ENCODE peak calls at places on chromosomes 11 and 22, in ten cellular contexts. L is iPS DF 6.9; N is GM23248; U is ovary; Z is endodermal cell; X is breast epithelium; H is cardiac muscle cell; J is spleen; E is effector memory CD4-positive, alpha-beta T cell; Y is HCT116. R is an unnamed sample. For H3K4me1 and H3K36me3, the result is how much of the 10 kb centered on the place peaks cover.

GRCh38 chr22:28907311-28908008 is 24.1 kb downstream of the ZNRF3 start:
- DNase-seq in Z (no peak), Y (no peak), U (no peak), H (no peak), J (no peak), L (no peak), N (no peak), X (no peak), E (no peak), R (no peak)

GRCh38 chr11:3925513-3925912 is 70.0 kb downstream of the STIM1 start:
- DNase-seq in Y (no peak), X (no peak), N (no peak), H (no peak), U (no peak), Z (no peak), E (no peak), L (no peak), J (no peak), R (no peak)

GRCh38 chr22:44536411-44536810 is 38.4 kb upstream of the RTL6 start:
- DNase-seq in X (no peak), Z (peak), E (no peak), U (no peak), L (no peak), Y (no peak), J (no peak), H (no peak), N (peak), R (no peak)

GRCh38 chr11:119318240-119319135 is 1.6 kb upstream of the MCAM start:
- DNase-seq in Z (peak), E (peak), U (no peak), H (peak), N (peak), J (no peak), X (no peak), L (no peak), Y (no peak), R (no peak)

GRCh38 chr11:60195923-60196368 is 13.1 kb upstream of the MS4A6A start:
- DNase-seq in H (peak), J (no peak), N (no peak), Y (no peak), Z (no peak), E (no peak), U (no peak), X (no peak), L (no peak), R (no peak)

GRCh38 chr22:30196141-30196866 is 50.3 kb downstream of the LIF start:
- DNase-seq in E (no peak), Y (peak), U (peak), N (peak), J (peak), X (peak), H (peak), Z (peak), L (peak), R (peak)

GRCh38 chr22:48334971-48335370 is 1492.7 kb downstream of the BRD1 start:
- DNase-seq in Z (no peak), H (no peak), J (no peak), X (no peak), Y (no peak), U (no peak), E (no peak), L (no peak), N (no peak), R (peak)

GRCh38 chr22:42966389-42966998 is 48.5 kb downstream of the PACSIN2 start:
- DNase-seq in H (no peak), Z (no peak), U (no peak), X (no peak), E (no peak), N (peak), Y (no peak), L (no peak), J (no peak), R (no peak)

GRCh38 chr11:19398772-19399542 is 158.2 kb upstream of the E2F8 start:
- DNase-seq in U (peak), Y (no peak), H (peak), L (no peak), J (no peak), X (no peak), E (no peak), Z (peak), N (peak), R (no peak)

GRCh38 chr22:39534591-39535301 is 2.2 kb upstream of the RPS19BP1 start:
- DNase-seq in U (peak), L (no peak), J (peak), N (peak), Z (peak), X (peak), E (peak), Y (no peak), H (peak), R (no peak)

GRCh38 chr11:19953909-19954308 is 206.4 kb downstream of the DBX1 start:
- DNase-seq in U (no peak), X (no peak), Z (peak), E (no peak), H (peak), L (no peak), N (peak), J (no peak), Y (peak), R (no peak)

GRCh38 chr22:49350441-49351121 is 477.1 kb downstream of the BRD1 start:
- DNase-seq in Y (no peak), L (no peak), X (peak), H (no peak), N (no peak), Z (peak), E (no peak), J (peak), U (no peak), R (no peak)

GRCh38 chr11:124538019-124538418 is 5.4 kb downstream of the OR8B12 start:
- DNase-seq in U (no peak), H (peak), L (no peak), N (peak), Z (no peak), X (no peak), Y (no peak), E (no peak), J (no peak), R (no peak)

GRCh38 chr22:42065408-42066132 is 5.0 kb downstream of the NAGA start:
- DNase-seq in H (no peak), E (no peak), X (no peak), J (peak), Y (no peak), L (no peak), Z (peak), U (no peak), N (no peak), R (no peak)

GRCh38 chr11:75611823-75612222 is 49.8 kb downstream of the SERPINH1 start:
- DNase-seq in L (no peak), N (no peak), E (no peak), U (no peak), J (no peak), Y (no peak), Z (no peak), H (no peak), X (no peak), R (no peak)

GRCh38 chr11:21465920-21466319 is 727.0 kb upstream of the ANO5 start:
- DNase-seq in Y (no peak), U (no peak), E (no peak), L (no peak), Z (no peak), N (no peak), J (no peak), X (no peak), H (no peak), R (no peak)

GRCh38 chr22:43200031-43200430 is 13.1 kb upstream of the TTLL12 start:
- DNase-seq in N (no peak), L (no peak), J (no peak), X (no peak), U (no peak), Y (no peak), H (no peak), Z (no peak), E (no peak), R (no peak)

GRCh38 chr22:47173535-47174021 is 411.1 kb downstream of the TBC1D22A start:
- DNase-seq in U (peak), E (no peak), J (peak), L (no peak), Y (no peak), X (peak), Z (peak), H (no peak), N (no peak), R (no peak)

GRCh38 chr22:36237462-36238347 is 1.6 kb downstream of the APOL2 start:
- DNase-seq in N (peak), X (no peak), Z (no peak), U (no peak), H (peak), Y (no peak), J (no peak), L (no peak), E (no peak), R (no peak)

GRCh38 chr11:44381261-44381660 is 71.3 kb upstream of the ALX4 start:
- DNase-seq in Y (no peak), L (no peak), N (no peak), X (no peak), H (no peak), U (no peak), E (no peak), Z (no peak), J (no peak), R (no peak)

GRCh38 chr22:41425704-41426365 is 20.8 kb downstream of the TOB2 start:
- DNase-seq in E (no peak), X (no peak), H (no peak), Z (peak), Y (no peak), J (no peak), L (no peak), U (no peak), N (no peak), R (no peak)

GRCh38 chr11:88508808-88509581 is 171.5 kb upstream of the CTSC start:
- DNase-seq in X (no peak), N (peak), J (peak), L (no peak), U (no peak), H (peak), Y (no peak), Z (peak), E (no peak), R (peak)

GRCh38 chr11:106017088-106017487 is 5.0 kb downstream of the MSANTD4 start:
- DNase-seq in J (no peak), Z (no peak), L (no peak), E (no peak), Y (no peak), H (no peak), N (no peak), X (no peak), U (no peak), R (no peak)

GRCh38 chr11:82864268-82864667 is 36.0 kb downstream of the PRCP start:
- DNase-seq in H (peak), Y (peak), N (peak), E (no peak), U (peak), X (no peak), L (no peak), Z (peak), J (peak), R (no peak)

GRCh38 chr11:72812968-72813739 is 1.1 kb upstream of the ATG16L2 start:
- DNase-seq in E (peak), X (no peak), Z (peak), N (peak), L (no peak), J (peak), U (peak), H (peak), Y (peak), R (no peak)

GRCh38 chr11:94910779-94911178 is 62.6 kb downstream of the CWC15 start:
- DNase-seq in N (peak), L (no peak), Y (no peak), X (no peak), Z (no peak), H (peak), J (no peak), U (no peak), E (no peak), R (no peak)

GRCh38 chr11:93718057-93718563 is 23.2 kb downstream of the TAF1D start:
- DNase-seq in E (no peak), U (no peak), L (no peak), H (no peak), J (no peak), Y (no peak), N (no peak), X (no peak), Z (no peak), R (no peak)

GRCh38 chr11:122202951-122203456 is 87.0 kb upstream of the BLID start:
- DNase-seq in X (peak), H (peak), J (peak), N (peak), E (no peak), Z (peak), U (peak), Y (peak), L (no peak), R (peak)

GRCh38 chr11:107587306-107587979 is 3.5 kb upstream of the ELMOD1 start:
- DNase-seq in L (no peak), J (no peak), E (no peak), Y (no peak), Z (no peak), H (peak), N (peak), X (no peak), U (no peak), R (no peak)

GRCh38 chr11:43359432-43359818 is 705 bp downstream of the TTC17 start:
- DNase-seq in J (no peak), H (peak), L (no peak), X (no peak), U (no peak), N (peak), Y (no peak), E (no peak), Z (no peak), R (no peak)

GRCh38 chr11:120751550-120751949 is 240.0 kb downstream of the GRIK4 start:
- DNase-seq in Y (no peak), U (no peak), J (no peak), H (no peak), N (no peak), Z (no peak), E (no peak), L (no peak), X (no peak), R (no peak)

GRCh38 chr11:126465573-126466287 is 110.2 kb downstream of the ST3GAL4 start:
- DNase-seq in N (peak), J (peak), X (no peak), L (no peak), H (no peak), U (no peak), Z (no peak), E (no peak), Y (no peak), R (no peak)

GRCh38 chr11:74470526-74470925 is 3.2 kb upstream of the KCNE3 start:
- DNase-seq in X (no peak), L (no peak), U (no peak), Y (no peak), E (no peak), N (no peak), Z (no peak), J (no peak), H (no peak), R (no peak)

GRCh38 chr11:108970221-108970991 is 305.5 kb downstream of the DDX10 start:
- DNase-seq in E (no peak), J (no peak), Z (no peak), X (no peak), L (no peak), U (no peak), H (peak), N (peak), Y (no peak), R (no peak)

GRCh38 chr22:26479792-26480610 is 3.6 kb downstream of the HPS4 start:
- DNase-seq in L (no peak), Y (no peak), E (no peak), J (no peak), H (no peak), Z (no peak), N (no peak), X (no peak), U (no peak), R (no peak)

GRCh38 chr22:26481694-26482093 is 1.9 kb downstream of the HPS4 start:
- DNase-seq in X (no peak), H (no peak), Z (no peak), Y (no peak), U (no peak), N (no peak), E (no peak), J (no peak), L (no peak), R (no peak)

GRCh38 chr22:26482171-26482570 is 1.4 kb downstream of the HPS4 start:
- DNase-seq in Y (no peak), N (no peak), U (no peak), L (no peak), X (no peak), H (no peak), E (no peak), Z (no peak), J (no peak), R (no peak)

GRCh38 chr22:26480611-26480932 is 3.0 kb downstream of the HPS4 start:
- DNase-seq in X (no peak), L (no peak), J (no peak), Z (no peak), H (no peak), Y (no peak), U (no peak), E (no peak), N (no peak), R (no peak)

GRCh38 chr22:26481112-26481693 is 2.4 kb downstream of the HPS4 start:
- DNase-seq in N (no peak), Z (no peak), U (no peak), E (no peak), Y (no peak), X (no peak), J (no peak), H (no peak), L (no peak), R (no peak)
- H3K4me1 ChIP-seq in N (under half), Z (under half), U (under half), E (under half), Y (under half), X (under half), J (half or more), H (under half), L (under half), R (under half)

GRCh38 chr11:85661972-85662664 is 2.8 kb downstream of the CREBZF start:
- DNase-seq in Z (no peak), U (no peak), N (peak), X (no peak), Y (no peak), H (peak), J (no peak), E (no peak), L (no peak), R (no peak)
- H3K36me3 ChIP-seq in Z (half or more), U (under half), N (under half), X (under half), Y (under half), H (under half), J (under half), E (under half), L (under half), R (half or more)

DNA sequence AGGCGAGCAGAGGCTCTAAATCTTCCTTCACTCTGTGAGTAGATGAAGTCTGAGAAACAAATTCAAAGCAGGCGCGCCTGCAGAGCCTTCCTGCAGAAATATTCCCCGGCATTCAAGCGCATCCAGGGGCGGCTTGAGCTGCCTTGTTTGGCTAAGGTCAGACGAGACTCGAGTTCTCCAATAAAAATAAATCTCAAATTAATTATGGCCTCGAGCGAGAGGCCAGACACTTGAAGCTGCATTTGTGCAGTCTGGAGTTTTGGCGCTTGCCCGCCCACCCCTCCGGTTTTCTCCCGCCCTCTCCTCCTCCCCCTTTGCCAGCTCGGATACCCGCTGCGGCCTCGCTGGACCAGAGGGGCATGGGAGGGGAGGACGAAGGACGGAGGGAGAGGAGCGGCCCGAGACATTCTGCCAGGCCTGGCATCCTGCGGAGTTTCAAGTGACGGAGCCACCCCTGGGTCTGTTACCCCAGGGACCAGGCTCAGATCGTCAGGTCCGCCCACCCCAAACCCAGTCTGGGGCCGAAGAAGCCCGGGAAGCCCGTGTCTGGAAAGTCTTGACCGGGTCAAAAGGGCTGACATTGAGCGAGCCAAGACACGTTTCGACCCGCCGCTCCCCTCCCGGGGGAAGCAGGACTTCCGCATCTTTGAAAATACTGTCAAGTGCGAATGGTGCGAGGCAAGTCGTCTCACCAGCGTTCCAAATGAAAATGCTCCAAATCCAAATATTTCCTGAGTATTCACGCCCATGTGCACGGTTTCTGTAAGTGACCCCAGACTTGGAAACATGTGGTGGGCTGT is 3.7 kb upstream of the FLI1 start:
- DNase-seq in H (peak), U (no peak), Y (no peak), N (peak), X (no peak), Z (peak), E (no peak), L (no peak), J (peak), R (no peak)
- H3K27ac ChIP-seq in H (no peak), U (no peak), Y (no peak), N (no peak), X (peak), Z (no peak), E (no peak), L (no peak), J (peak), R (no peak)

DNA sequence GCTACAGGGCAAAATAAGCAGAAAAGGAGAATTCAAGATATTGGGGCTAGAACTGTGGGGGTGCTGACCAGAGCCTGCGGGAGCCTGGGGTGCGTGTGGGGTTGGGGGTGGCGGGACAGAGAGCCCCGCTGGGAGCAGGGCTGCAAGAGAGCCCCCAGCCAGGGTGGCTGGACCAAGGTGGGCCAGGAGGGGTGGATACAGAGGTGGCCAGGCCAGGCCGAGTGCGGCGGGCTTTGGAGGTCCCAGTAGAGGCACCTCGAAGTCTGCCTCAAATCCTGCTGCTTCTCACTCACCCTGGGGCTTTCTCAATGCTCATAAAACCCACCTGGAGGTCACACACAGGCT is 16.9 kb upstream of the MUC5B start:
- DNase-seq in N (no peak), L (no peak), U (no peak), H (no peak), X (peak), E (no peak), Y (no peak), Z (no peak), J (peak), R (peak)
- H3K4me1 ChIP-seq in N (under half), L (under half), U (under half), H (under half), X (under half), E (under half), Y (under half), Z (under half), J (under half), R (under half)

DNA sequence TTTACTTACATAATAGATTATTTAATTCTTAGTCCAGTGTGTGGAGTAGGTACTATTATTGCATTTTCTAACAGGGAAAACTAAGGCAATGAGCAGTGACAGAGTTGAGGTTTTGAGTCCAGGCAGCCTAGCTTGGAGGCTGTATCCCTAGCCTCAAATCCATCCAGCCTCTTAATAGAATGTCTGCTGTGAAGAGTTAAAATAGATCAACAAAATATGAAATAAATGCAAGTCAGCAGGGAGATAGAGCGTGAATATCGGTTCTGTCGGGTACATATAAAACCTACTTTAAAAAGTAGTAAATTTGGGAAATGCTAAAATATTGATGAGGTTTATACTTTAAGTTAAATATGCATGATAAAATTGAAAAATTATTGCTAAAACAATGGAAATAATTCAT is 53.3 kb downstream of the MED15 start:
- DNase-seq in U (no peak), E (no peak), L (no peak), J (no peak), Z (no peak), X (no peak), Y (no peak), N (no peak), H (no peak), R (no peak)
- H3K36me3 ChIP-seq in U (under half), E (under half), L (under half), J (half or more), Z (half or more), X (under half), Y (under half), N (half or more), H (under half), R (half or more)

DNA sequence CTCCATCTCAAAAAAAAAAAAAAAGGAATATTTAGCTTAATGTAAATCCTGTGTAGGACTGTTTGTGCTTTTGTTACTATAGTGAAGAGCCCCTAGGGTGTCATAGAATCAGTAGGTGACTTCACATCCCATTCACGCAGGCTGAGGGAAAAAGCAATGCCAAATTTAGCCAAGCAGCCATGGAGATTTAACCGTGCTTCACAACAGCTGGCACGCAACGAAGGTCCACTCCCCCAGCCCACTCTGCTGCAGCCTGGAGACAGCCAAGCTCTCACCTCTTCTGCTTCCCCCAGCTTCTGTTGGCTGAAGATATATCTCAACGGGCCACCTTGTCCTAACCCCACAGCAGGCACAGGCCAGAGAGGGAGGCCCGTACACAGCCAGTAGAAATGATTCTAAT is 78.8 kb upstream of the BID start:
- DNase-seq in J (no peak), Z (no peak), L (no peak), H (no peak), N (no peak), U (no peak), Y (no peak), X (no peak), E (no peak), R (no peak)
- H3K27ac ChIP-seq in J (no peak), Z (no peak), L (no peak), H (peak), N (no peak), U (no peak), Y (no peak), X (no peak), E (no peak), R (no peak)

GRCh38 chr22:24947881-24948280 is 1.4 kb upstream of the LHFPL7 start:
- DNase-seq in N (no peak), J (no peak), H (no peak), Y (no peak), Z (no peak), L (no peak), E (no peak), X (no peak), U (no peak), R (no peak)
- H3K4me1 ChIP-seq in N (under half), J (under half), H (under half), Y (under half), Z (under half), L (under half), E (under half), X (under half), U (under half), R (under half)

R was measured in RWPE2.